ENCODE peak calls at places on chromosomes 1 and 21, in five cellular contexts. J, I, S, Y and D are unnamed samples.

GRCh38 chr1:117392776-117393175 is 25.5 kb downstream of the MAN1A2 start:
- DNase-seq in Y (no peak), I (no peak), J (no peak), S (no peak), D (no peak)

GRCh38 chr1:193335797-193336428 is 149.5 kb upstream of the B3GALT2 start:
- DNase-seq in S (peak; percentile 77), J (no peak), Y (no peak), I (no peak), D (no peak)

GRCh38 chr1:21666572-21667320 is 2.4 kb downstream of the RAP1GAP start:
- DNase-seq in S (no peak), J (no peak), Y (no peak), I (no peak), D (no peak)

GRCh38 chr21:39885119-39885848 is 18.0 kb downstream of the PCP4 start:
- DNase-seq in Y (no peak), S (no peak), J (no peak), I (no peak), D (no peak)

GRCh38 chr1:205927247-205927646 is 16.0 kb downstream of the SLC26A9 start:
- DNase-seq in Y (no peak), I (no peak), J (no peak), S (no peak), D (no peak)

GRCh38 chr21:46119565-46120271 is 21.8 kb downstream of the COL6A2 start:
- DNase-seq in S (no peak), J (no peak), Y (peak; percentile 66), I (peak; percentile 3), D (no peak)

GRCh38 chr1:237759371-237759770 is 131.4 kb downstream of the ZP4 start:
- DNase-seq in I (no peak), S (no peak), Y (no peak), J (no peak), D (no peak)

GRCh38 chr1:224098007-224098406 is 15.9 kb upstream of the FBXO28 start:
- DNase-seq in I (no peak), J (no peak), S (no peak), Y (no peak), D (no peak)

GRCh38 chr1:944341-945325 is 14.4 kb downstream of the NOC2L start:
- DNase-seq in Y (peak; percentile 82), J (no peak), I (no peak), S (peak; percentile 83), D (no peak)

GRCh38 chr1:47765742-47766485 is 231.3 kb downstream of the TRABD2B start:
- DNase-seq in J (no peak), I (no peak), Y (peak; percentile 46), S (no peak), D (no peak)
- TF ChIP-seq CTCF in J (no peak), I (no peak), Y (no peak), S (no peak), D (no peak)

GRCh38 chr1:168341576-168341975 is 60.9 kb downstream of the TBX19 start:
- DNase-seq in J (no peak), Y (no peak), I (no peak), S (peak; percentile 50), D (no peak)

GRCh38 chr1:168342572-168343280 is 62.0 kb downstream of the TBX19 start:
- DNase-seq in Y (peak; percentile 90), S (peak; percentile 91), J (peak; percentile 68), I (peak; percentile 84), D (peak; percentile 50)

GRCh38 chr1:168345939-168346338 is 65.3 kb downstream of the TBX19 start:
- DNase-seq in J (no peak), Y (no peak), I (no peak), S (no peak), D (no peak)

GRCh38 chr1:168340796-168341510 is 60.3 kb downstream of the TBX19 start:
- DNase-seq in S (no peak), Y (no peak), I (no peak), J (no peak), D (no peak)

DNA sequence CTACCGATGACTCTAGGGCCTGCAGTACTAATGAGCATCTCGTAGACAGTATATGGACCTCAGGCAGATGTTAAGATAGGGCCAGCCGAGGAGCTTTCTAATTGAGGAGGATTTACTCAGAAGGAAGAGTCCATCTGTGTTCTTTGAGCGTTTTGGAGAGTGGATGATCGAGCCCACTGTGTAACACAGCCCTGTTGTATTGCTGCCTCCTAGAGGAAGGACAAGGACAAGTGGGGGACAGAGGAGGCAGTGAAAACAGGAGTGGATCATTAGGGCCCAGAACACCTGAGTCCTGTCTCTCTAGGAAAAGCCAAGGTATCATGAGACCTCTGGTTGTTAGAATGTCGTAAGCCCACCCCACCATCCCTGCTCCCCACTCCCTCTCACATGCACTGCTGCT is 62.9 kb downstream of the TBX19 start:
- DNase-seq in I (no peak), Y (no peak), J (no peak), S (no peak), D (no peak)
- TF ChIP-seq CTCF in I (no peak), Y (no peak), J (peak; percentile 35), S (no peak), D (peak; percentile 27)

GRCh38 chr1:109630081-109630880 is 10.6 kb downstream of the AMPD2 start:
- DNase-seq in Y (peak; percentile 43), J (peak; percentile 59), I (peak; percentile 67), S (no peak), D (no peak)
- TF ChIP-seq CTCF in Y (peak; percentile 24), J (peak; percentile 29), I (peak; percentile 56), S (no peak), D (peak; percentile 40)

DNA sequence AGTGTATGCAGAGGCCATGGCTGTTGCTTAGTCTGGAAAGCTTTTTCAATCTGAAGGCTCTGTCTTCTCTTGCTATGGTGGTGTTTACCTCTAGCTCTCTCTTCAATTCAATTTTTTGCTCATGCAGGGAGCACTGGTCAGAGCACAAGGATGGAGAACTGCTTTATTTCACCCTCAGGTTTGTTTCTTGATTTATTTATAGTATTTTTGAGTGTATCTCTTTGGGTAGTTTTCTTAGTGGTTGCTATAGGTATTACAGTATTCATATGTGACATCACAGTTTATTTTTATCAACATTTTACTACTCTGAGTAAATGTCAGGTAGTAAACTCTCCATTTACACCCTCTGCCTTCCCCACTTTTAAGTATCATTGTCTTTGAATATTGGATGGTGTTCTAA is 147.9 kb downstream of the RASAL2 start:
- DNase-seq in I (no peak), J (no peak), Y (no peak), S (no peak), D (no peak)
- TF ChIP-seq CTCF in I (no peak), J (no peak), Y (no peak), S (peak; percentile 20), D (no peak)

GRCh38 chr21:35933466-35933865 is 126.9 kb downstream of the SETD4 start:
- DNase-seq in Y (no peak), J (no peak), S (peak; percentile 86), I (no peak), D (no peak)
- TF ChIP-seq CTCF in Y (peak; percentile 21), J (no peak), S (peak; percentile 44), I (no peak), D (no peak)

GRCh38 chr1:156025873-156026272 is 5.1 kb upstream of the SSR2 start:
- DNase-seq in Y (peak; percentile 65), J (peak; percentile 71), S (peak; percentile 45), I (peak; percentile 72), D (peak; percentile 67)
- TF ChIP-seq CTCF in Y (peak; percentile 40), J (peak; percentile 76), S (peak; percentile 76), I (no peak), D (peak; percentile 60)

DNA sequence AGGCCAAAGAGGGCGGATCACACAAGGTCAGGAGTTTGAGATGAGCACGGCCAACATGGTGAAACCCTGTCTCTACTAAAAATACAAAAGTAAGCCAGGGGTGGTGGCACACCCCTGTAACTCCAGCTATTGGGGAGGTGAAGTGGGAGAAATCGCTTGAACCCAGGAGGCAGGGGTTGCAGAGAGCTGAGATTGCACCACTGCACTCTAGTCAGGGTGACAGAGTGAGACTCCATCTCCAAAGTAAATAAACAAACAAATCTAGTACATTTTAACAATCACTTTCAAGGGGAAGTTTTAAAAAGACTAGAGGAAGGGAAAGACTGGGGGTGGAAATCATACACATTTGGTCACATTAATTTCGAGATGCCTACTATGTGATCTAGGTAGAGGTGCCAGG is 6.8 kb downstream of the TFB2M start:
- DNase-seq in Y (no peak), J (no peak), S (no peak), I (no peak), D (no peak)
- TF ChIP-seq CTCF in Y (no peak), J (no peak), S (no peak), I (no peak), D (no peak)

GRCh38 chr1:11516961-11517635 is 38.1 kb downstream of the DISP3 start:
- DNase-seq in S (no peak), J (no peak), I (peak; percentile 6), Y (no peak), D (no peak)
- TF ChIP-seq CTCF in S (no peak), J (no peak), I (no peak), Y (no peak), D (no peak)

GRCh38 chr1:157490337-157491165 is 61.8 kb downstream of the FCRL5 start:
- DNase-seq in I (peak; percentile 90), Y (no peak), J (peak; percentile 54), S (peak; percentile 26), D (peak; percentile 47)
- TF ChIP-seq CTCF in I (peak; percentile 58), Y (peak; percentile 40), J (peak; percentile 72), S (peak; percentile 62), D (peak; percentile 73)

DNA sequence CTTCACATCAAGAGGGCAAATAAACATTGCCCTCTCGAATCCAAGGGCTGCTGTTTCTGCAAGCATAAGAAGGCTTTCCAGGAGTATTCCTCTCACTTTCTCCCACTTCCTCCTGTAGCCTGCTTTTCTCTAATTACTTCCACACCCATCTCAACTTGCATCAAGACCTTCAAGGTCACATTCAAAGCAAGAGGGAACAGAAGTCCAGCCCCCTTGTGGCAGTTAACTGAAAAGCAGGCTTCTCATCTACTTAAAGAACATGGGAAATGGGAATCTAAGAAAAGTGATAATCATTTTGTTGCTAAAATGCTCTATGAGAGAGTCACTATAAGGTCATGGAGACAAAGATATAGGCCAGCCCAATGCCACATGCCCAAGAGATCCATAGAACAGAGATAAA is 874.4 kb downstream of the KCNT2 start:
- DNase-seq in Y (no peak), S (no peak), J (no peak), I (peak; percentile 28), D (no peak)
- TF ChIP-seq CTCF in Y (no peak), S (peak; percentile 21), J (peak; percentile 28), I (peak; percentile 54), D (peak; percentile 44)